ENCODE peak calls at places on chromosome 17, in seven cellular contexts. O, L, S, A, I, U and V are unnamed samples.

GRCh38 chr17:27568811-27569210 is 62.2 kb upstream of the LGALS9 start:
- DNase-seq in O (no peak), L (no peak), S (no peak), A (no peak), I (no peak), U (no peak), V (no peak)

GRCh38 chr17:238964-239259 is 57.5 kb upstream of the DOC2B start:
- DNase-seq in O (peak), L (no peak), S (no peak), A (no peak), I (no peak), U (no peak), V (no peak)

GRCh38 chr17:41638194-41638593 is 13.8 kb upstream of the KRT17 start:
- DNase-seq in O (no peak), L (no peak), S (no peak), A (no peak), I (no peak), U (no peak), V (no peak)

GRCh38 chr17:73539176-73539575 is 105.1 kb downstream of the SDK2 start:
- DNase-seq in O (no peak), L (no peak), S (no peak), A (no peak), I (no peak), U (no peak), V (no peak)

GRCh38 chr17:21524211-21524591 is 148.0 kb downstream of the KCNJ12 start:
- DNase-seq in O (no peak), L (no peak), S (no peak), A (no peak), I (peak), U (no peak), V (no peak)

GRCh38 chr17:34252890-34253525 is 2.1 kb upstream of the CCL2 start:
- DNase-seq in O (no peak), L (no peak), S (no peak), A (no peak), I (peak), U (no peak), V (peak)

GRCh38 chr17:76888661-76889060 is 20.5 kb downstream of the MGAT5B start:
- DNase-seq in O (no peak), L (no peak), S (no peak), A (no peak), I (no peak), U (peak), V (no peak)

GRCh38 chr17:81994593-81995462 is 17.4 kb downstream of the ASPSCR1 start:
- DNase-seq in O (no peak), L (no peak), S (no peak), A (no peak), I (no peak), U (no peak), V (no peak)

GRCh38 chr17:83203073-83203471 is 123.7 kb downstream of the METRNL start:
- DNase-seq in O (peak), L (no peak), S (no peak), A (no peak), I (peak), U (no peak), V (peak)

GRCh38 chr17:48997103-48997826 is at the start of gene IGF2BP1:
- DNase-seq in O (no peak), L (no peak), S (no peak), A (peak), I (peak), U (peak), V (no peak)

GRCh38 chr17:43171761-43172487 is 910 bp downstream of the NBR1 start:
- DNase-seq in O (no peak), L (no peak), S (peak), A (no peak), I (peak), U (peak), V (peak)

GRCh38 chr17:48002920-48003685 is 32.2 kb downstream of the CDK5RAP3 start:
- DNase-seq in O (no peak), L (peak), S (no peak), A (no peak), I (peak), U (peak), V (no peak)

GRCh38 chr17:75614006-75614405 is 19.2 kb upstream of the SMIM5 start:
- DNase-seq in O (no peak), L (no peak), S (no peak), A (no peak), I (no peak), U (no peak), V (no peak)

GRCh38 chr17:57612202-57613071 is 132.7 kb downstream of the CCDC182 start:
- DNase-seq in O (no peak), L (no peak), S (no peak), A (no peak), I (no peak), U (no peak), V (no peak)

GRCh38 chr17:63446981-63447687 is 1.0 kb upstream of the CYB561 start:
- DNase-seq in O (no peak), L (peak), S (no peak), A (no peak), I (no peak), U (peak), V (no peak)

GRCh38 chr17:46962374-46962790 is 16.7 kb downstream of the RPRML start:
- DNase-seq in O (no peak), L (no peak), S (no peak), A (no peak), I (peak), U (no peak), V (peak)

GRCh38 chr17:45719335-45720071 is 64.6 kb upstream of the CRHR1 start:
- DNase-seq in O (no peak), L (no peak), S (no peak), A (no peak), I (peak), U (peak), V (peak)

GRCh38 chr17:6667516-6667915 is 16.0 kb downstream of the C17orf100 start:
- DNase-seq in O (no peak), L (no peak), S (no peak), A (no peak), I (no peak), U (no peak), V (no peak)